ENCODE peak calls at places on chromosomes 12 and 14, in four cellular contexts. W, J, T and V are unnamed samples.

GRCh38 chr12:95143784-95144205 is 70.4 kb upstream of the NR2C1 start:
- DNase-seq in W (no peak), J (no peak), T (no peak), V (no peak)

GRCh38 chr12:100706029-100706428 is 88.5 kb upstream of the ANO4 start:
- DNase-seq in W (peak; percentile 39), J (no peak), T (no peak), V (no peak)

GRCh38 chr14:20782280-20782890 is 1.3 kb downstream of the RNASE6 start:
- DNase-seq in W (no peak), J (no peak), T (no peak), V (no peak)

GRCh38 chr14:105204206-105204930 is 23.3 kb upstream of the NUDT14 start:
- DNase-seq in W (peak; percentile 46), J (no peak), T (no peak), V (no peak)

GRCh38 chr12:40209886-40210285 is 14.9 kb upstream of the LRRK2 start:
- DNase-seq in W (peak; percentile 21), J (no peak), T (no peak), V (no peak)

GRCh38 chr12:1920971-1921370 is 2.5 kb upstream of the CACNA2D4 start:
- DNase-seq in W (no peak), J (no peak), T (no peak), V (no peak)

GRCh38 chr14:39765676-39766075 is 333.4 kb upstream of the FBXO33 start:
- DNase-seq in W (no peak), J (no peak), T (no peak), V (no peak)

GRCh38 chr12:55700255-55701018 is 7.3 kb downstream of the ITGA7 start:
- DNase-seq in W (no peak), J (no peak), T (no peak), V (no peak)

DNA sequence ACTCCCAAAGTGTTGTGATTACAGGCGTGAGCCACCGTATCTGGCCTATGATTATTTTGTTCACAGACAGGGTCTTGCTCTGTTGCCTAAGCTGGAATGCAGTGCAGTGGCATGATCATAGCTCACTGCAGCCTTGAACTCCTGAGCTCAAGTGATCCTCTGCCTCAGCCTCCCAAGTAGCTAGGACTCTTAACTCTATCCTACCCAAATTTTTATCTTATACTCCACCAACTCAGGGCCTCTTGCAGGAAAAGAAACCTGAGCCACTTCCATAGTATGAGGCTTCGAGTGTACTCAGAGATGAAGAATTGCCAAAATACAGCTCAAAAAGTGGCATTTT is 828 bp downstream of the MMAB start:
- DNase-seq in W (no peak), J (peak; percentile 35), T (no peak), V (no peak)
- TF ChIP-seq CHD2 in W (no peak), J (no peak), T (no peak), V (no peak)

GRCh38 chr14:56759633-56760032 is 50.6 kb downstream of the OTX2 start:
- DNase-seq in W (no peak), J (no peak), T (no peak), V (no peak)

GRCh38 chr14:56759094-56759493 is 51.2 kb downstream of the OTX2 start:
- DNase-seq in W (no peak), J (no peak), T (no peak), V (no peak)

GRCh38 chr14:56754966-56755365 is 55.3 kb downstream of the OTX2 start:
- DNase-seq in W (no peak), J (no peak), T (no peak), V (no peak)

GRCh38 chr14:56760164-56760914 is 49.9 kb downstream of the OTX2 start:
- DNase-seq in W (no peak), J (no peak), T (no peak), V (no peak)
- TF ChIP-seq JUN in W (no peak), J (no peak), T (no peak), V (no peak)

GRCh38 chr12:43501705-43502104 is 50.3 kb downstream of the ADAMTS20 start:
- DNase-seq in W (peak; percentile 33), J (peak; percentile 3), T (no peak), V (no peak)
- TF ChIP-seq CHD2 in W (no peak), J (no peak), T (no peak), V (no peak)

GRCh38 chr14:61750708-61751474 is 11.3 kb upstream of the SNAPC1 start:
- DNase-seq in W (peak; percentile 83), J (no peak), T (peak; percentile 80), V (peak; percentile 53)
- TF ChIP-seq JUN in W (peak; percentile 89), J (no peak), T (no peak), V (no peak)

GRCh38 chr12:44709166-44709565 is 166.9 kb downstream of the NELL2 start:
- DNase-seq in W (no peak), J (no peak), T (no peak), V (no peak)
- TF ChIP-seq CHD2 in W (no peak), J (no peak), T (no peak), V (no peak)